ENCODE peak calls at places on chromosome 3, in four cellular contexts. F, B, Y and P are unnamed samples.

GRCh38 chr3:43231276-43232000 is 54.9 kb upstream of the SNRK start:
- DNase-seq in F (no peak), B (no peak), Y (peak; percentile 46), P (no peak)

GRCh38 chr3:60948488-60948887 is 302.8 kb downstream of the FHIT start:
- DNase-seq in F (no peak), B (no peak), Y (no peak), P (no peak)

GRCh38 chr3:55654123-55654787 is 167.1 kb upstream of the WNT5A start:
- DNase-seq in F (no peak), B (no peak), Y (no peak), P (no peak)

GRCh38 chr3:144363856-144364255 is 392.2 kb downstream of the DIPK2A start:
- DNase-seq in F (no peak), B (no peak), Y (no peak), P (no peak)

GRCh38 chr3:101779808-101780366 is 876 bp downstream of the NXPE3 start:
- DNase-seq in F (no peak), B (no peak), Y (no peak), P (peak; percentile 42)

GRCh38 chr3:138381950-138382715 is 33.8 kb downstream of the MRAS start:
- DNase-seq in F (no peak), B (no peak), Y (peak; percentile 45), P (no peak)

GRCh38 chr3:47877719-47878118 is 74.8 kb downstream of the DHX30 start:
- DNase-seq in F (no peak), B (no peak), Y (no peak), P (no peak)

GRCh38 chr3:82033186-82033585 is 271.7 kb upstream of the GBE1 start:
- DNase-seq in F (no peak), B (no peak), Y (no peak), P (no peak)

GRCh38 chr3:134879991-134880390 is 84.9 kb downstream of the EPHB1 start:
- DNase-seq in F (no peak), B (no peak), Y (no peak), P (no peak)

GRCh38 chr3:136612512-136612911 is 139.7 kb downstream of the STAG1 start:
- DNase-seq in F (no peak), B (no peak), Y (peak; percentile 27), P (no peak)

GRCh38 chr3:72938471-72939265 is 50.8 kb downstream of the GXYLT2 start:
- DNase-seq in F (no peak), B (no peak), Y (peak; percentile 99), P (peak; percentile 63)

GRCh38 chr3:123446610-123447109 is 2.2 kb downstream of the ADCY5 start:
- DNase-seq in F (no peak), B (no peak), Y (no peak), P (no peak)

GRCh38 chr3:17130956-17131355 is 246.2 kb downstream of the PLCL2 start:
- DNase-seq in F (no peak), B (no peak), Y (no peak), P (no peak)

GRCh38 chr3:44024194-44024593 is 217.5 kb upstream of the TOPAZ1 start:
- DNase-seq in F (no peak), B (no peak), Y (no peak), P (no peak)

GRCh38 chr3:13579089-13579488 is 30.2 kb downstream of the FBLN2 start:
- DNase-seq in F (no peak), B (no peak), Y (peak; percentile 92), P (no peak)

GRCh38 chr3:9793161-9793781 is 389 bp downstream of the ARPC4 start:
- DNase-seq in F (no peak), B (no peak), Y (peak; percentile 44), P (peak; percentile 37)

GRCh38 chr3:114454592-114455251 is 160.9 kb downstream of the TIGIT start:
- DNase-seq in F (no peak), B (no peak), Y (no peak), P (peak; percentile 11)

GRCh38 chr3:14425574-14426304 is 23.3 kb downstream of the SLC6A6 start:
- DNase-seq in F (peak; percentile 43), B (no peak), Y (no peak), P (no peak)

GRCh38 chr3:4712109-4712508 is 219.0 kb downstream of the ITPR1 start:
- DNase-seq in F (no peak), B (no peak), Y (peak; percentile 57), P (no peak)

GRCh38 chr3:109188726-109189125 is 52.2 kb downstream of the C3orf85 start:
- DNase-seq in F (no peak), B (no peak), Y (no peak), P (no peak)

GRCh38 chr3:53902711-53903110 is 11.1 kb upstream of the SELENOK start:
- DNase-seq in F (no peak), B (no peak), Y (no peak), P (no peak)

GRCh38 chr3:118991775-118992174 is 42.9 kb downstream of the IGSF11 start:
- DNase-seq in F (no peak), B (no peak), Y (no peak), P (no peak)

GRCh38 chr3:115623414-115623868 is at the start of gene GAP43:
- DNase-seq in F (no peak), B (no peak), Y (peak; percentile 86), P (peak; percentile 55)

GRCh38 chr3:157532529-157533297 is 29.5 kb upstream of the VEPH1 start:
- DNase-seq in F (no peak), B (no peak), Y (peak; percentile 92), P (peak; percentile 67)

GRCh38 chr3:182490601-182491485 is 302.5 kb upstream of the ATP11B start:
- DNase-seq in F (no peak), B (no peak), Y (no peak), P (no peak)

GRCh38 chr3:151452346-151452745 is 8.5 kb downstream of the IGSF10 start:
- DNase-seq in F (no peak), B (no peak), Y (no peak), P (no peak)

GRCh38 chr3:77539014-77539413 is 499.1 kb downstream of the ROBO2 start:
- DNase-seq in F (no peak), B (no peak), Y (no peak), P (no peak)

GRCh38 chr3:165641569-165642310 is 195.5 kb downstream of the BCHE start:
- DNase-seq in F (no peak), B (no peak), Y (no peak), P (no peak)

GRCh38 chr3:175073209-175073905 is 214.2 kb downstream of the NAALADL2 start:
- DNase-seq in F (no peak), B (no peak), Y (no peak), P (no peak)

GRCh38 chr3:42655331-42655888 is 1.9 kb downstream of the ZBTB47 start:
- DNase-seq in F (no peak), B (no peak), Y (no peak), P (no peak)

GRCh38 chr3:188283347-188283746 is 129.4 kb downstream of the LPP start:
- DNase-seq in F (no peak), B (no peak), Y (peak; percentile 50), P (no peak)

GRCh38 chr3:125043599-125044151 is 12.1 kb downstream of the HEG1 start:
- DNase-seq in F (no peak), B (no peak), Y (no peak), P (no peak)

GRCh38 chr3:14550181-14550580 is 10.0 kb upstream of the GRIP2 start:
- DNase-seq in F (no peak), B (no peak), Y (no peak), P (no peak)